ENCODE peak calls at places on chromosomes 1 and 21, in seven cellular contexts. One of them, this sample, is unnamed.
A peak's percentile ranks its signal among the peaks of the same experiment; 100 is the strongest.

GRCh38 chr1:48765335-48765734 is 11.4 kb downstream of the BEND5 start:
- DNase-seq in esophagus squamous epithelium: no peak
- DNase-seq in lower lobe of right lung: no peak
- DNase-seq in PC-9: no peak
- DNase-seq in transverse colon: no peak
- DNase-seq in hepatocyte: no peak
- DNase-seq in adrenal gland: no peak
- DNase-seq in this sample: no peak

GRCh38 chr1:64838486-64838885 is 93.6 kb downstream of the RAVER2 start:
- DNase-seq in esophagus squamous epithelium: no peak
- DNase-seq in lower lobe of right lung: no peak
- DNase-seq in PC-9: no peak
- DNase-seq in transverse colon: no peak
- DNase-seq in hepatocyte: no peak
- DNase-seq in adrenal gland: no peak
- DNase-seq in this sample: no peak

GRCh38 chr1:19436716-19437476 is 48.4 kb downstream of the CAPZB start:
- DNase-seq in esophagus squamous epithelium: no peak
- DNase-seq in lower lobe of right lung: peak; percentile 71
- DNase-seq in PC-9: peak; percentile 15
- DNase-seq in transverse colon: peak; percentile 86
- DNase-seq in hepatocyte: peak; percentile 69
- DNase-seq in adrenal gland: peak; percentile 96
- DNase-seq in this sample: peak; percentile 47

GRCh38 chr1:201760516-201760915 is 68.4 kb upstream of the IPO9 start:
- DNase-seq in esophagus squamous epithelium: no peak
- DNase-seq in lower lobe of right lung: no peak
- DNase-seq in PC-9: no peak
- DNase-seq in transverse colon: no peak
- DNase-seq in hepatocyte: no peak
- DNase-seq in adrenal gland: no peak
- DNase-seq in this sample: no peak

GRCh38 chr1:54465351-54465811 is 59.2 kb upstream of the SSBP3 start:
- DNase-seq in esophagus squamous epithelium: no peak
- DNase-seq in lower lobe of right lung: no peak
- DNase-seq in PC-9: no peak
- DNase-seq in transverse colon: no peak
- DNase-seq in hepatocyte: peak; percentile 46
- DNase-seq in adrenal gland: no peak
- DNase-seq in this sample: no peak

GRCh38 chr21:43921979-43922945 is 57.2 kb downstream of the AGPAT3 start:
- DNase-seq in esophagus squamous epithelium: no peak
- DNase-seq in lower lobe of right lung: no peak
- DNase-seq in PC-9: no peak
- DNase-seq in transverse colon: no peak
- DNase-seq in hepatocyte: no peak
- DNase-seq in adrenal gland: no peak
- DNase-seq in this sample: no peak

GRCh38 chr1:24047101-24047459 is 64.9 kb downstream of the MYOM3 start:
- DNase-seq in esophagus squamous epithelium: no peak
- DNase-seq in lower lobe of right lung: no peak
- DNase-seq in PC-9: peak; percentile 32
- DNase-seq in transverse colon: peak; percentile 29
- DNase-seq in hepatocyte: no peak
- DNase-seq in adrenal gland: peak; percentile 54
- DNase-seq in this sample: peak; percentile 33

GRCh38 chr1:172398193-172398592 is 22.3 kb upstream of the C1orf105 start:
- DNase-seq in esophagus squamous epithelium: no peak
- DNase-seq in lower lobe of right lung: no peak
- DNase-seq in PC-9: no peak
- DNase-seq in transverse colon: no peak
- DNase-seq in hepatocyte: no peak
- DNase-seq in adrenal gland: no peak
- DNase-seq in this sample: no peak

GRCh38 chr21:37496972-37497371 is 130.4 kb downstream of the DYRK1A start:
- DNase-seq in esophagus squamous epithelium: no peak
- DNase-seq in lower lobe of right lung: no peak
- DNase-seq in PC-9: no peak
- DNase-seq in transverse colon: no peak
- DNase-seq in hepatocyte: no peak
- DNase-seq in adrenal gland: no peak
- DNase-seq in this sample: no peak

GRCh38 chr1:87044840-87045239 is 130.4 kb downstream of the HS2ST1 start:
- DNase-seq in esophagus squamous epithelium: no peak
- DNase-seq in lower lobe of right lung: no peak
- DNase-seq in PC-9: no peak
- DNase-seq in transverse colon: no peak
- DNase-seq in hepatocyte: no peak
- DNase-seq in adrenal gland: no peak
- DNase-seq in this sample: no peak

GRCh38 chr1:178540646-178541045 is 27.7 kb downstream of the TEX35 start:
- DNase-seq in esophagus squamous epithelium: no peak
- DNase-seq in lower lobe of right lung: no peak
- DNase-seq in PC-9: no peak
- DNase-seq in transverse colon: no peak
- DNase-seq in hepatocyte: peak; percentile 64
- DNase-seq in adrenal gland: peak; percentile 24
- DNase-seq in this sample: no peak

GRCh38 chr1:66571789-66572188 is 37.8 kb downstream of the SGIP1 start:
- DNase-seq in esophagus squamous epithelium: no peak
- DNase-seq in lower lobe of right lung: no peak
- DNase-seq in PC-9: no peak
- DNase-seq in transverse colon: no peak
- DNase-seq in hepatocyte: no peak
- DNase-seq in adrenal gland: no peak
- DNase-seq in this sample: no peak

GRCh38 chr1:9561429-9561828 is 22.2 kb downstream of the SLC25A33 start:
- DNase-seq in esophagus squamous epithelium: no peak
- DNase-seq in lower lobe of right lung: no peak
- DNase-seq in PC-9: peak; percentile 25
- DNase-seq in transverse colon: peak; percentile 45
- DNase-seq in hepatocyte: peak; percentile 81
- DNase-seq in adrenal gland: peak; percentile 81
- DNase-seq in this sample: no peak

DNA sequence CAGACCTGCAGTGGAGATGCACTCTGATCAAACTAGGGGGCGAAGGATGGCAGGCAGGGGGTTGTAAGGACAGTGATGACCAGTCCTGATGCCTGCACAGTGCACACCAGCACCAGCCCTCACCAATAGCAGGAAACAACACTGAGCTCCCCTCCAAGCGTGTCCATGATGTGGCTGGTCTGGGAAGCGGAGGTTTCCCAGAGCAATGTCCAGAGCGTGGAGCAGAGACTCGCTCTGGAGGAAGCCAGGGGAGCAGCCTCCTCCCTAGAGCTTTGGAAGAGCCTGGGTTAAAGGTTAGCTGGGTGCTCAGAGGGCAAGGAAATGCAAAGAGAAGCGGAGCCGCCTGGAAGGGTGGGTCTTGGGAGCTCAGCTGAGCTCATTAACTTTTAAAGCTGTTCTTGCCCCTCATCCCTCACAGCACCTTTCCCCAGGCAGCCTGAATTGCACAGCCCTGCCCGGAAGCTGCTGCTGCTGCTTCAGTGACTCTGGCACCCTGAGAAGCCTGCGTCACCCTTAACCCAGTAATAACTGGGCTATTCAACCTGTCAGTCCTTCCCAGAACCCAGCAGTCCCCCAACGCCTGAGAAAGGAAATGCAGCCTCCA is 162.2 kb upstream of the RAB4A start:
- DNase-seq in esophagus squamous epithelium: no peak
- DNase-seq in lower lobe of right lung: no peak
- DNase-seq in PC-9: no peak
- DNase-seq in transverse colon: peak; percentile 61
- DNase-seq in hepatocyte: peak; percentile 48
- DNase-seq in adrenal gland: no peak
- DNase-seq in this sample: peak; percentile 32
- TF ChIP-seq CTCF in esophagus squamous epithelium: no peak
- TF ChIP-seq CTCF in lower lobe of right lung: no peak
- TF ChIP-seq CTCF in PC-9: no peak
- TF ChIP-seq CTCF in transverse colon: peak; percentile 10
- TF ChIP-seq CTCF in hepatocyte: no peak
- TF ChIP-seq CTCF in adrenal gland: no peak
- TF ChIP-seq CTCF in this sample: no peak

GRCh38 chr1:56189946-56190920 is 389.1 kb downstream of the PLPP3 start:
- DNase-seq in esophagus squamous epithelium: no peak
- DNase-seq in lower lobe of right lung: no peak
- DNase-seq in PC-9: no peak
- DNase-seq in transverse colon: no peak
- DNase-seq in hepatocyte: no peak
- DNase-seq in adrenal gland: no peak
- DNase-seq in this sample: peak; percentile 49
- TF ChIP-seq CTCF in esophagus squamous epithelium: no peak
- TF ChIP-seq CTCF in lower lobe of right lung: peak; percentile 50
- TF ChIP-seq CTCF in PC-9: no peak
- TF ChIP-seq CTCF in transverse colon: no peak
- TF ChIP-seq CTCF in hepatocyte: peak; percentile 42
- TF ChIP-seq CTCF in adrenal gland: peak; percentile 7
- TF ChIP-seq CTCF in this sample: no peak

GRCh38 chr1:157995575-157996169 is 2.2 kb downstream of the KIRREL1 start:
- DNase-seq in esophagus squamous epithelium: no peak
- DNase-seq in lower lobe of right lung: no peak
- DNase-seq in PC-9: no peak
- DNase-seq in transverse colon: no peak
- DNase-seq in hepatocyte: no peak
- DNase-seq in adrenal gland: no peak
- DNase-seq in this sample: no peak
- TF ChIP-seq CTCF in esophagus squamous epithelium: no peak
- TF ChIP-seq CTCF in lower lobe of right lung: no peak
- TF ChIP-seq CTCF in PC-9: no peak
- TF ChIP-seq CTCF in transverse colon: no peak
- TF ChIP-seq CTCF in hepatocyte: no peak
- TF ChIP-seq CTCF in adrenal gland: no peak
- TF ChIP-seq CTCF in this sample: no peak

GRCh38 chr1:32246888-32247273 is at the start of gene FAM167B:
- DNase-seq in esophagus squamous epithelium: no peak
- DNase-seq in lower lobe of right lung: no peak
- DNase-seq in PC-9: peak; percentile 6
- DNase-seq in transverse colon: peak; percentile 12
- DNase-seq in hepatocyte: no peak
- DNase-seq in adrenal gland: peak; percentile 81
- DNase-seq in this sample: no peak
- TF ChIP-seq CTCF in esophagus squamous epithelium: no peak
- TF ChIP-seq CTCF in lower lobe of right lung: no peak
- TF ChIP-seq CTCF in PC-9: no peak
- TF ChIP-seq CTCF in transverse colon: no peak
- TF ChIP-seq CTCF in hepatocyte: no peak
- TF ChIP-seq CTCF in adrenal gland: no peak
- TF ChIP-seq CTCF in this sample: no peak

GRCh38 chr1:12179111-12179519 is 12.3 kb downstream of the TNFRSF1B start:
- DNase-seq in esophagus squamous epithelium: no peak
- DNase-seq in lower lobe of right lung: no peak
- DNase-seq in PC-9: no peak
- DNase-seq in transverse colon: peak; percentile 41
- DNase-seq in hepatocyte: no peak
- DNase-seq in adrenal gland: peak; percentile 70
- DNase-seq in this sample: no peak

GRCh38 chr1:12178511-12178910 is 11.7 kb downstream of the TNFRSF1B start:
- DNase-seq in esophagus squamous epithelium: no peak
- DNase-seq in lower lobe of right lung: no peak
- DNase-seq in PC-9: no peak
- DNase-seq in transverse colon: no peak
- DNase-seq in hepatocyte: no peak
- DNase-seq in adrenal gland: no peak
- DNase-seq in this sample: no peak

GRCh38 chr1:12176298-12177118 is 9.7 kb downstream of the TNFRSF1B start:
- DNase-seq in esophagus squamous epithelium: no peak
- DNase-seq in lower lobe of right lung: no peak
- DNase-seq in PC-9: no peak
- DNase-seq in transverse colon: no peak
- DNase-seq in hepatocyte: no peak
- DNase-seq in adrenal gland: no peak
- DNase-seq in this sample: no peak

GRCh38 chr1:12177156-12177998 is 10.6 kb downstream of the TNFRSF1B start:
- DNase-seq in esophagus squamous epithelium: no peak
- DNase-seq in lower lobe of right lung: no peak
- DNase-seq in PC-9: no peak
- DNase-seq in transverse colon: no peak
- DNase-seq in hepatocyte: no peak
- DNase-seq in adrenal gland: no peak
- DNase-seq in this sample: no peak

GRCh38 chr1:12177999-12178441 is 11.2 kb downstream of the TNFRSF1B start:
- DNase-seq in esophagus squamous epithelium: no peak
- DNase-seq in lower lobe of right lung: peak; percentile 84
- DNase-seq in PC-9: no peak
- DNase-seq in transverse colon: peak; percentile 64
- DNase-seq in hepatocyte: peak; percentile 67
- DNase-seq in adrenal gland: peak; percentile 87
- DNase-seq in this sample: peak; percentile 30
- TF ChIP-seq CTCF in esophagus squamous epithelium: no peak
- TF ChIP-seq CTCF in lower lobe of right lung: no peak
- TF ChIP-seq CTCF in PC-9: no peak
- TF ChIP-seq CTCF in transverse colon: no peak
- TF ChIP-seq CTCF in hepatocyte: no peak
- TF ChIP-seq CTCF in adrenal gland: no peak
- TF ChIP-seq CTCF in this sample: no peak

DNA sequence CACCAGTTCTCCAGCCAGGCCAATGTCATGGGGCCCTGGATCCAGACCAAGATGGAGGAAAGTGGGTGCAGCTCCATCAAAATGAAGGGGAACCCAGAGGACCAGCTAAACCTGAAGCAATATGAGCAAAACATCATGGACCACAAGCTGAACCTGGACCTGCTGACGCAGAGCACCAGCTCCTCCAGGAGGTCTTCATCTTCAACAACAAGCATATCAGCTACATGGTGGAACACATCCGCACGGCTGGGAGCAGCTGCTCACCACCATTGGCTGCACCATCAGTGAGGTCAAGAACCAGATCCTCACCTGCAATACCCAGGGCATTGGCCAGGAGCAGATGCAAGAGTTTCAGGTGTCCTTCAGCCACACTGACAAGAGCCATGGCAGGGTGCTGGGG is 13.7 kb upstream of the EPHA10 start:
- DNase-seq in esophagus squamous epithelium: no peak
- DNase-seq in lower lobe of right lung: no peak
- DNase-seq in PC-9: no peak
- DNase-seq in transverse colon: no peak
- DNase-seq in hepatocyte: no peak
- DNase-seq in adrenal gland: no peak
- DNase-seq in this sample: no peak
- TF ChIP-seq CTCF in esophagus squamous epithelium: no peak
- TF ChIP-seq CTCF in lower lobe of right lung: no peak
- TF ChIP-seq CTCF in PC-9: no peak
- TF ChIP-seq CTCF in transverse colon: no peak
- TF ChIP-seq CTCF in hepatocyte: no peak
- TF ChIP-seq CTCF in adrenal gland: no peak
- TF ChIP-seq CTCF in this sample: no peak

GRCh38 chr1:31041529-31041928 is 24.0 kb downstream of the PUM1 start:
- DNase-seq in esophagus squamous epithelium: no peak
- DNase-seq in lower lobe of right lung: no peak
- DNase-seq in PC-9: no peak
- DNase-seq in transverse colon: no peak
- DNase-seq in hepatocyte: no peak
- DNase-seq in adrenal gland: no peak
- DNase-seq in this sample: no peak
- TF ChIP-seq CTCF in esophagus squamous epithelium: no peak
- TF ChIP-seq CTCF in lower lobe of right lung: no peak
- TF ChIP-seq CTCF in PC-9: no peak
- TF ChIP-seq CTCF in transverse colon: no peak
- TF ChIP-seq CTCF in hepatocyte: no peak
- TF ChIP-seq CTCF in adrenal gland: no peak
- TF ChIP-seq CTCF in this sample: no peak

GRCh38 chr21:41045534-41046268 is 122.3 kb upstream of the BACE2 start:
- DNase-seq in esophagus squamous epithelium: no peak
- DNase-seq in lower lobe of right lung: peak; percentile 50
- DNase-seq in PC-9: no peak
- DNase-seq in transverse colon: no peak
- DNase-seq in hepatocyte: peak; percentile 62
- DNase-seq in adrenal gland: no peak
- DNase-seq in this sample: peak; percentile 12
- TF ChIP-seq CTCF in esophagus squamous epithelium: no peak
- TF ChIP-seq CTCF in lower lobe of right lung: peak; percentile 45
- TF ChIP-seq CTCF in PC-9: peak; percentile 28
- TF ChIP-seq CTCF in transverse colon: no peak
- TF ChIP-seq CTCF in hepatocyte: peak; percentile 54
- TF ChIP-seq CTCF in adrenal gland: no peak
- TF ChIP-seq CTCF in this sample: peak; percentile 39